ENCODE peak calls at places on chromosomes 1 and 21, in four cellular contexts. A, C, I and D are unnamed samples. For H3K36me3, the result is how much of the 10 kb centered on the place peaks cover.

GRCh38 chr1:15355968-15356621 is 53.6 kb upstream of the EFHD2 start:
- DNase-seq in I (no peak), A (peak), C (peak), D (no peak)

GRCh38 chr21:37452222-37452621 is 85.6 kb downstream of the DYRK1A start:
- DNase-seq in C (no peak), I (no peak), A (peak), D (no peak)

GRCh38 chr1:70063861-70064260 is 141.5 kb downstream of the LRRC40 start:
- DNase-seq in C (no peak), A (no peak), I (no peak), D (no peak)

GRCh38 chr1:12447849-12448312 is 170.1 kb downstream of the DHRS3 start:
- DNase-seq in C (peak), A (peak), I (no peak), D (no peak)

GRCh38 chr1:168136709-168137514 is at the start of gene GPR161:
- DNase-seq in I (peak), A (peak), C (peak), D (no peak)

GRCh38 chr1:230113605-230114241 is 46.7 kb downstream of the GALNT2 start:
- DNase-seq in I (no peak), A (peak), C (peak), D (peak)

GRCh38 chr1:232805269-232806070 is at the start of gene MAP10:
- DNase-seq in A (peak), C (peak), I (peak), D (peak)

GRCh38 chr1:33438364-33439145 is 7.7 kb upstream of the PHC2 start:
- DNase-seq in I (no peak), A (no peak), C (no peak), D (no peak)

GRCh38 chr1:26544156-26544555 is 14.6 kb downstream of the RPS6KA1 start:
- DNase-seq in I (no peak), A (no peak), C (no peak), D (no peak)

GRCh38 chr1:47782414-47783165 is 214.6 kb downstream of the TRABD2B start:
- DNase-seq in C (no peak), A (no peak), I (no peak), D (no peak)

GRCh38 chr1:218495931-218496330 is 150.8 kb downstream of the TGFB2 start:
- DNase-seq in A (no peak), C (no peak), I (no peak), D (no peak)

GRCh38 chr1:212035835-212036605 is 472 bp downstream of the DTL start:
- DNase-seq in C (no peak), A (no peak), I (no peak), D (no peak)

GRCh38 chr1:38268226-38268625 is 221.6 kb upstream of the POU3F1 start:
- DNase-seq in C (no peak), I (no peak), A (no peak), D (no peak)

GRCh38 chr1:161733526-161733925 is 12.2 kb downstream of the FCRLB start:
- DNase-seq in I (no peak), A (peak), C (no peak), D (no peak)

GRCh38 chr1:145918992-145919939 is 749 bp upstream of the PEX11B start:
- DNase-seq in A (peak), I (peak), C (peak), D (peak)

GRCh38 chr1:230067441-230067870 is 418 bp downstream of the GALNT2 start:
- DNase-seq in C (peak), A (no peak), I (no peak), D (no peak)

GRCh38 chr21:41749286-41749685 is 17.6 kb downstream of the RIPK4 start:
- DNase-seq in C (no peak), A (no peak), I (no peak), D (no peak)

GRCh38 chr1:65827346-65827745 is 34.7 kb downstream of the PDE4B start:
- DNase-seq in A (peak), C (no peak), I (no peak), D (no peak)

GRCh38 chr1:185483647-185484450 is 166.8 kb upstream of the IVNS1ABP start:
- DNase-seq in A (peak), I (no peak), C (peak), D (no peak)

GRCh38 chr21:45543710-45544448 is 1.6 kb upstream of the SLC19A1 start:
- DNase-seq in C (peak), A (no peak), I (peak), D (peak)

GRCh38 chr21:42089093-42089631 is 18.0 kb downstream of the UMODL1 start:
- DNase-seq in C (peak), A (no peak), I (no peak), D (no peak)

GRCh38 chr21:27840273-27840672 is 873.4 kb upstream of the ADAMTS5 start:
- DNase-seq in C (no peak), I (no peak), A (no peak), D (no peak)

DNA sequence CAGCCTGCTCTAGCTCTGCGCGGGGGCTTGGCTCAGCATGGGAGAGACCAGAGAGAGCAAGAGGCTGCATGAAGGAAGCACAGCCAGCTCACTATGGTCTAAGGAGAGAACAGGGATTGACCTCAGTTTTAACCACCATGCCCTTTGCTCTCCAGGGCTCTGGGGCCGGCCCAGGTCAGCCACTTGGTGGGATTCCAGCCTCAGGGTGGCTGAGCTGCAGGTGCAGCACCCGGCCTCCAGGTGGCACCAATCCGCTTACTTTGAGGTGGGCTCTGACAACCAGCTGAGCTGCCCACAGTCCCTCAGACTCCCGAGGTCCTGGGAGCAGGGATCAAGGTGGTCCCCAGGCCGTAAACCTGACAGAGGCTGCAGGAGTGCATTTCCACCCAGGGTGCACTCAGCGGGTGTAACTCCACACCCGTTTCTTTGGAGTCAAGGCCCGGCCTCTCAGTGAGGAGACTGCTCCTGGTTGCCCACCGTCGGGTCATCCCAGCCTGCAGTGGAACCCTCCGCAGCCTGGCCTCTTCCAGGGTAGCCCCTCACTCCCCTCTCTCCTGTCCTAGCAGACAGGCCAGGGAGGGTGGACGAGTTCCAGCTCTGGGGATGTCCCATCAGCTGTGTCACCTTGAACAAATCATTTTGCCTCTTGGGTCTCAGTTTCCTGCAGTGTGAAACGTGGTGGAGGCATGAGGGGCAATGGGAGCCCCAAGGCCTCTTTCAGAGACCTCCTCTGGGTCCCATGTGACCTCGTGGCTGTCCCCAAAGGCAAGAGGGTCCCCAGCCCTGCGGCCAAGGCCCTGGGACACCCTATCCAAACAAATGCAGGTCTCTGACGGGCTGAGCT is 607 bp upstream of the LGR6 start:
- DNase-seq in C (no peak), A (peak), I (peak), D (peak)
- H3K4me3 ChIP-seq in C (no peak), A (no peak), I (peak), D (no peak)

GRCh38 chr1:181092056-181092455 is 3.6 kb downstream of the IER5 start:
- DNase-seq in I (no peak), A (no peak), C (no peak), D (no peak)

GRCh38 chr1:181090653-181091126 is 2.2 kb downstream of the IER5 start:
- DNase-seq in A (no peak), C (no peak), I (no peak), D (no peak)

GRCh38 chr1:181092883-181093282 is 4.4 kb downstream of the IER5 start:
- DNase-seq in C (no peak), I (no peak), A (no peak), D (no peak)

GRCh38 chr1:181089777-181090505 is 1.4 kb downstream of the IER5 start:
- DNase-seq in I (peak), C (peak), A (peak), D (peak)

DNA sequence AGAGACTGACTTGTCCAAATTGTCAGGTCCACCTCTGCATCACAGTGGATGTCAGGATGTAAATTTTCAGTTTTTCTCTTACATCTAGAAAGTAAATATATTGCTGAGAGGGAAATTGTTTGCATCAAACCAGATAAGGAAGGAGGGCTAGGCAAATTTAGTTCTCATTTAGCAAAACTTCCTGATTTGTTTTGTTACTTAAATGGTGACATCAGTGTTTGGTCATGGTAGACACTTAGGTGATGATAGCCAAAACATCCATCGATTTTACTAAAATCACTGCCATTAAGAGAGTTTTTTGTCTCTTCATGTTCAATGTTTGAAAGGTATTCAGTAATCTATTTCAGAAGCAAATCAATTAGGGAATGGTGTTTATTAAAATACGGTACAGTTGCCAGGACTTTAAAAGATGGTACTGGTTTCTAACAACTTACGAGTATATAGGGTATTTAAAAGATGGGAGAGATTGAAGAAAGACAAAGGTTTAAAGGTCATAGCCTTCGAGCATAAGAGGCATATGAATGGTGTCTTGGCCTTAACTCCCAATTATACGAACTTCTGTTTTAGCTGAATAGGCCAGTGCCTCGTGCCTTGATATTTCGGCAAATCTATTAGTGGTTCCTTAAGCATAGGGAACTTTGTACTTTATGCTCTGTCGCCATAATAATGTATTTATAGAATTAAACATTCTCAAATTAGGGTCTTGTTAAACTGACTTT is 3.0 kb downstream of the IER5 start:
- DNase-seq in I (no peak), A (no peak), C (no peak), D (no peak)
- TF ChIP-seq POLR2A in I (no peak), A (no peak), C (no peak), D (no peak)

GRCh38 chr1:193141804-193142203 is 20.0 kb downstream of the CDC73 start:
- DNase-seq in C (no peak), I (no peak), A (no peak), D (no peak)
- H3K36me3 ChIP-seq in C (under half), I (half or more), A (under half), D (under half)

GRCh38 chr1:3453891-3454810 is at the start of gene ARHGEF16:
- DNase-seq in A (peak), C (no peak), I (peak), D (peak)
- H3K4me3 ChIP-seq in A (no peak), C (no peak), I (peak), D (peak)

GRCh38 chr1:2556277-2557145 is at the start of gene TNFRSF14:
- DNase-seq in C (no peak), I (peak), A (peak), D (peak)
- TF ChIP-seq POLR2A in C (no peak), I (no peak), A (no peak), D (no peak)

GRCh38 chr1:225418598-225418997 is 9.2 kb downstream of the LBR start:
- DNase-seq in A (no peak), I (no peak), C (no peak), D (no peak)
- H3K36me3 ChIP-seq in A (under half), I (half or more), C (under half), D (under half)